ENCODE peak calls at places on chromosomes 6 and 20, in five cellular contexts. S is NCI-H2171 treated with DMSO at 0.1 percent for 48 hours; L is activated T-helper 1 cell treated with anti-CD3 and anti-CD28 coated beads, Interleukin-2, amount 50 U/mL, for 16 hours; Z is T-helper 9 cell; U is CD4-positive, alpha-beta memory T cell. O is an unnamed sample.

GRCh38 chr20:35866446-35867202 is 87.7 kb downstream of the SCAND1 start:
- DNase-seq in L (no peak), U (no peak), S (no peak), Z (no peak), O (no peak)

GRCh38 chr20:17468073-17468840 is 62.9 kb downstream of the BFSP1 start:
- DNase-seq in L (no peak), Z (no peak), U (no peak), S (no peak), O (no peak)

GRCh38 chr6:167811689-167812487 is 14.8 kb upstream of the AFDN start:
- DNase-seq in S (peak), L (no peak), Z (no peak), U (no peak), O (no peak)

GRCh38 chr6:98843274-98844243 is 9.2 kb downstream of the POU3F2 start:
- DNase-seq in Z (no peak), U (no peak), L (no peak), S (no peak), O (no peak)

GRCh38 chr20:5002077-5002413 is 735 bp upstream of the SLC23A2 start:
- DNase-seq in S (no peak), L (no peak), Z (no peak), U (no peak), O (no peak)

GRCh38 chr20:44849712-44850111 is 35.8 kb upstream of the YWHAB start:
- DNase-seq in U (no peak), L (no peak), Z (no peak), S (no peak), O (no peak)

GRCh38 chr20:19628570-19629134 is 129.4 kb upstream of the RIN2 start:
- DNase-seq in Z (peak), U (no peak), L (no peak), S (peak), O (peak)

GRCh38 chr6:12060780-12061619 is 48.9 kb downstream of the HIVEP1 start:
- DNase-seq in Z (peak), S (no peak), L (peak), U (peak), O (peak)

GRCh38 chr6:29938746-29939508 is 3.4 kb upstream of the HLA-A start:
- DNase-seq in Z (no peak), U (no peak), S (no peak), L (no peak), O (no peak)

GRCh38 chr6:39029156-39030011 is 19.2 kb upstream of the GLP1R start:
- DNase-seq in S (peak), L (no peak), U (no peak), Z (peak), O (peak)

GRCh38 chr20:54565255-54565654 is 89.9 kb downstream of the DOK5 start:
- DNase-seq in Z (no peak), L (no peak), S (no peak), U (no peak), O (no peak)

GRCh38 chr6:1761472-1761871 is 151.8 kb downstream of the FOXC1 start:
- DNase-seq in U (no peak), Z (no peak), L (no peak), S (no peak), O (no peak)

GRCh38 chr6:116251568-116252384 is 2.1 kb downstream of the TSPYL4 start:
- DNase-seq in L (no peak), S (no peak), U (no peak), Z (no peak), O (no peak)

GRCh38 chr6:90811596-90812226 is 224.8 kb upstream of the MAP3K7 start:
- DNase-seq in S (peak), U (no peak), L (no peak), Z (no peak), O (no peak)

GRCh38 chr6:7901780-7902179 is 8.8 kb downstream of the TXNDC5 start:
- DNase-seq in U (no peak), Z (no peak), S (no peak), L (no peak), O (no peak)

GRCh38 chr6:14903176-14904088 is 342.4 kb upstream of the JARID2 start:
- DNase-seq in U (no peak), Z (no peak), S (peak), L (no peak), O (no peak)

GRCh38 chr6:169702640-169703246 is 817 bp downstream of the C6orf120 start:
- DNase-seq in Z (peak), L (no peak), S (peak), U (peak), O (no peak)

GRCh38 chr6:8939615-8940014 is 504.3 kb upstream of the SLC35B3 start:
- DNase-seq in L (no peak), U (no peak), Z (no peak), S (no peak), O (no peak)

GRCh38 chr6:170207586-170207985 is 83.3 kb downstream of the DLL1 start:
- DNase-seq in U (no peak), L (no peak), Z (no peak), S (peak), O (peak)